ENCODE peak calls at places on chromosomes 11 and 22, in five cellular contexts. G is H1, U is H9, Z is trophoblast cell, W is mesenchymal stem cell. S is an unnamed sample.

GRCh38 chr11:90438069-90438468 is 215.2 kb upstream of the CHORDC1 start:
- DNase-seq in G (no peak), U (no peak), Z (no peak), W (no peak), S (no peak)

GRCh38 chr11:44837650-44838049 is 110.9 kb downstream of the TSPAN18 start:
- DNase-seq in G (no peak), U (no peak), Z (no peak), W (no peak), S (no peak)

GRCh38 chr11:75351541-75352416 is at the start of gene ARRB1:
- DNase-seq in G (no peak), U (peak; percentile 88), Z (no peak), W (peak; percentile 78), S (peak; percentile 48)

GRCh38 chr22:37187891-37188761 is at the start of gene C1QTNF6:
- DNase-seq in G (no peak), U (peak; percentile 85), Z (peak; percentile 91), W (peak; percentile 75), S (peak; percentile 64)

GRCh38 chr22:50523806-50524663 is 1.4 kb downstream of the SCO2 start:
- DNase-seq in G (no peak), U (no peak), Z (no peak), W (peak; percentile 5), S (no peak)

GRCh38 chr11:109197656-109198055 is 224.3 kb upstream of the C11orf87 start:
- DNase-seq in G (no peak), U (no peak), Z (no peak), W (peak; percentile 18), S (no peak)

GRCh38 chr11:8026982-8027381 is 39.8 kb downstream of the EIF3F start:
- DNase-seq in G (no peak), U (no peak), Z (no peak), W (no peak), S (no peak)

GRCh38 chr22:46121079-46121478 is 29.2 kb upstream of the PPARA start:
- DNase-seq in G (no peak), U (no peak), Z (no peak), W (no peak), S (no peak)

GRCh38 chr22:19218541-19219233 is 40.2 kb upstream of the SLC25A1 start:
- DNase-seq in G (no peak), U (no peak), Z (no peak), W (no peak), S (no peak)

GRCh38 chr11:94727766-94728165 is 40.4 kb upstream of the AMOTL1 start:
- DNase-seq in G (no peak), U (no peak), Z (no peak), W (no peak), S (no peak)

GRCh38 chr22:37525073-37525745 is 6.0 kb upstream of the CARD10 start:
- DNase-seq in G (no peak), U (no peak), Z (peak; percentile 91), W (peak; percentile 87), S (no peak)

GRCh38 chr11:130313383-130314183 is 1.1 kb downstream of the ZBTB44 start:
- DNase-seq in G (no peak), U (no peak), Z (no peak), W (peak; percentile 36), S (no peak)

GRCh38 chr22:20552913-20553401 is 45.5 kb downstream of the MED15 start:
- DNase-seq in G (no peak), U (no peak), Z (no peak), W (peak; percentile 86), S (no peak)

GRCh38 chr22:47647720-47648119 is 885.3 kb downstream of the TBC1D22A start:
- DNase-seq in G (no peak), U (peak; percentile 0), Z (no peak), W (no peak), S (no peak)

GRCh38 chr11:13745165-13745564 is 76.7 kb downstream of the FAR1 start:
- DNase-seq in G (no peak), U (no peak), Z (no peak), W (no peak), S (no peak)

GRCh38 chr22:20514658-20515406 is 7.4 kb downstream of the MED15 start:
- DNase-seq in G (no peak), U (no peak), Z (peak; percentile 89), W (peak; percentile 95), S (no peak)

GRCh38 chr22:32531955-32532818 is 57.6 kb downstream of the FBXO7 start:
- DNase-seq in G (peak; percentile 62), U (peak; percentile 91), Z (peak; percentile 25), W (peak; percentile 60), S (peak; percentile 18)

GRCh38 chr22:50470491-50470890 is 4.3 kb downstream of the SBF1 start:
- DNase-seq in G (no peak), U (no peak), Z (no peak), W (no peak), S (no peak)

GRCh38 chr11:126345759-126346585 is 9.5 kb upstream of the ST3GAL4 start:
- DNase-seq in G (no peak), U (no peak), Z (peak; percentile 94), W (peak; percentile 76), S (no peak)

GRCh38 chr11:69371731-69372588 is 78.0 kb downstream of the MYEOV start:
- DNase-seq in G (no peak), U (peak; percentile 24), Z (no peak), W (no peak), S (no peak)

GRCh38 chr11:120332822-120333716 is 3.1 kb upstream of the ARHGEF12 start:
- DNase-seq in G (no peak), U (no peak), Z (no peak), W (no peak), S (no peak)

GRCh38 chr11:26649884-26650283 is 72.0 kb downstream of the SLC5A12 start:
- DNase-seq in G (no peak), U (peak; percentile 64), Z (peak; percentile 78), W (peak; percentile 76), S (peak; percentile 72)

GRCh38 chr11:95853862-95854261 is 63.6 kb downstream of the CEP57 start:
- DNase-seq in G (no peak), U (no peak), Z (no peak), W (no peak), S (no peak)

GRCh38 chr11:16789560-16790483 is 51.4 kb downstream of the C11orf58 start:
- DNase-seq in G (no peak), U (no peak), Z (no peak), W (no peak), S (no peak)

GRCh38 chr11:59175104-59175503 is 3.2 kb downstream of the DTX4 start:
- DNase-seq in G (no peak), U (no peak), Z (peak; percentile 82), W (no peak), S (no peak)

GRCh38 chr11:70688142-70688541 is 289.8 kb downstream of the CTTN start:
- DNase-seq in G (no peak), U (no peak), Z (no peak), W (no peak), S (no peak)

GRCh38 chr11:134741453-134742227 is 329.6 kb upstream of the B3GAT1 start:
- DNase-seq in G (no peak), U (no peak), Z (no peak), W (peak; percentile 9), S (no peak)

GRCh38 chr11:62144641-62145255 is 20.9 kb downstream of the INCENP start:
- DNase-seq in G (no peak), U (peak; percentile 17), Z (no peak), W (no peak), S (no peak)

GRCh38 chr22:39277135-39277607 is 32.4 kb upstream of the PDGFB start:
- DNase-seq in G (no peak), U (no peak), Z (peak; percentile 83), W (peak; percentile 96), S (no peak)

GRCh38 chr22:39275814-39276443 is 31.1 kb upstream of the PDGFB start:
- DNase-seq in G (no peak), U (no peak), Z (peak; percentile 36), W (no peak), S (no peak)

GRCh38 chr22:39276461-39277134 is 31.8 kb upstream of the PDGFB start:
- DNase-seq in G (no peak), U (no peak), Z (peak; percentile 89), W (no peak), S (no peak)

GRCh38 chr22:39279170-39279850 is 34.5 kb upstream of the PDGFB start:
- DNase-seq in G (no peak), U (no peak), Z (no peak), W (no peak), S (no peak)

GRCh38 chr22:39278040-39278439 is 33.3 kb upstream of the PDGFB start:
- DNase-seq in G (no peak), U (no peak), Z (no peak), W (peak; percentile 78), S (no peak)
- H3K9ac ChIP-seq in G (no peak overlapping the region), U (no peak overlapping the region), Z (no peak overlapping the region), W (no peak overlapping the region), S (no peak overlapping the region)

DNA sequence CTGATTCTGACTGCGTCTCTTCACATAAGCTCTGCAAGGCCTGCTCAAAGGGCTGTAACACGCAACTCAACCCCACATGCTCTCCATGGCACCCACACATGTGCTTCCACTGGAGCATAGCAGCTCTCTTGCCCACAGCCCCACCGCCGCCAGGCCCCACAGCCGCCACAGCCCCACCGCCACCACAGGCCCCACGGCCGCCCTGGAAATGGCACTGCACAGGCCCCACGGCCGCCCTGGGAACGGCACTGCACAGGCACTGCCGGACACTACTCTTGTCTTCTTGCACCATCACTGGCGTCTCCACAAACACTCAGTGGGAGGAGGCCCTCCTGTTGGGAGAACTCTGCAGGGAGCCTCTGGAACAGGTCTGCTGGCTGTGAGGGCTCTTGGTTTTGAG is 8.6 kb downstream of the MOB2 start:
- DNase-seq in G (no peak), U (no peak), Z (no peak), W (no peak), S (no peak)
- H2BK12ac ChIP-seq in G (no peak overlapping the region), U (no peak overlapping the region), Z (no peak overlapping the region), W (no peak overlapping the region), S (no peak overlapping the region)

DNA sequence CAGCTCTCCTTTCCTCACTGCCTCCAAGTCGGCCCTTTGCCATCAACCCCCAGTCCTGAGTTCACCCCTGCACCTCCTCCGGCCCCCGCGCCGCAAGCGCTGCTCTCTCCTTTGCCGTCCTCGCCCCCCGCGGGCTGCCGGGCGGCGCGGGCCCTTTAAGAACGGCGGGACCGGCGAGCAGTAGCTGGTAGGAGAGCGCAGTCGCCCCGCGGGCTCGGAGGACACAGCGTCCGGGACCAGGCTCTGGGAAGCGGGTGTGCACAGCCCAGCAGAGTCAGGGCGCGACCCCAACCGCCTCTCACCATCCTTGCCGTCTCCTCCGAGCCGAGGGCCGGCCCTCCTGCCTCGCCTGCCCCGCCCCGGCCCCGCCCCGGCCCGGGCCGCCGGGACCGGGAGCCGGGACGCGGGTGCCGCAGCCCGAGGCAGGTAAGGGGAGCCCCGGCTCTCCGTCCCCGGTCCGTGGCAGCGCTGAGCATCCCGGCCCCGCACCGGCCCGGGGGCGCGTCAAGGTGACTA is at the start of gene ABCG4:
- DNase-seq in G (no peak), U (peak; percentile 44), Z (no peak), W (no peak), S (peak; percentile 33)
- H3K14ac ChIP-seq in G (no peak within 1 kb of the TSS), U (no peak within 1 kb of the TSS), Z (no peak within 1 kb of the TSS), W (peak within 1 kb of the TSS; percentile 64), S (no peak within 1 kb of the TSS)

GRCh38 chr11:111559791-111560190 is 19.3 kb downstream of the LAYN start:
- DNase-seq in G (no peak), U (no peak), Z (no peak), W (no peak), S (no peak)

GRCh38 chr11:111562692-111563389 is 22.3 kb downstream of the LAYN start:
- DNase-seq in G (no peak), U (no peak), Z (no peak), W (no peak), S (no peak)

GRCh38 chr11:111560785-111561184 is 20.3 kb downstream of the LAYN start:
- DNase-seq in G (no peak), U (no peak), Z (no peak), W (no peak), S (no peak)

GRCh38 chr11:111561801-111562325 is 21.3 kb downstream of the LAYN start:
- DNase-seq in G (peak; percentile 29), U (no peak), Z (peak; percentile 63), W (peak; percentile 63), S (no peak)

GRCh38 chr11:111561306-111561705 is 20.8 kb downstream of the LAYN start:
- DNase-seq in G (no peak), U (no peak), Z (no peak), W (no peak), S (no peak)
- H3K9ac ChIP-seq in G (no peak overlapping the region), U (no peak overlapping the region), Z (no peak overlapping the region), W (peak overlapping the region; percentile 75), S (no peak overlapping the region)

S was measured in neuronal stem cell.